ENCODE peak calls at places on chromosomes 2 and 18, in eight cellular contexts. One of them, this sample, is unnamed.

GRCh38 chr2:104125096-104125495 is 728.8 kb upstream of the POU3F3 start:
- DNase-seq in KBM-7: no peak
- DNase-seq in stimulated activated CD4-positive, alpha-beta T cell treated with anti-CD3 and anti-CD28 coated beads, TNF-alpha, amount 100 ng/mL, for 4 hours: no peak
- DNase-seq in posterior vena cava: no peak
- DNase-seq in H54: no peak
- DNase-seq in glomerular endothelial cell: no peak
- DNase-seq in SK-N-SH: no peak
- DNase-seq in GM12878: no peak
- DNase-seq in this sample: no peak

GRCh38 chr2:36246320-36246990 is 109.1 kb upstream of the CRIM1 start:
- DNase-seq in KBM-7: peak; percentile 68
- DNase-seq in stimulated activated CD4-positive, alpha-beta T cell treated with anti-CD3 and anti-CD28 coated beads, TNF-alpha, amount 100 ng/mL, for 4 hours: no peak
- DNase-seq in posterior vena cava: no peak
- DNase-seq in H54: no peak
- DNase-seq in glomerular endothelial cell: no peak
- DNase-seq in SK-N-SH: no peak
- DNase-seq in GM12878: peak; percentile 60
- DNase-seq in this sample: no peak

GRCh38 chr2:218313356-218313755 is 21.1 kb upstream of the TMBIM1 start:
- DNase-seq in KBM-7: no peak
- DNase-seq in stimulated activated CD4-positive, alpha-beta T cell treated with anti-CD3 and anti-CD28 coated beads, TNF-alpha, amount 100 ng/mL, for 4 hours: no peak
- DNase-seq in posterior vena cava: no peak
- DNase-seq in H54: no peak
- DNase-seq in glomerular endothelial cell: no peak
- DNase-seq in SK-N-SH: no peak
- DNase-seq in GM12878: no peak
- DNase-seq in this sample: no peak

GRCh38 chr18:28109781-28110460 is 67.0 kb downstream of the CDH2 start:
- DNase-seq in KBM-7: no peak
- DNase-seq in stimulated activated CD4-positive, alpha-beta T cell treated with anti-CD3 and anti-CD28 coated beads, TNF-alpha, amount 100 ng/mL, for 4 hours: no peak
- DNase-seq in posterior vena cava: no peak
- DNase-seq in H54: no peak
- DNase-seq in glomerular endothelial cell: no peak
- DNase-seq in SK-N-SH: no peak
- DNase-seq in GM12878: no peak
- DNase-seq in this sample: no peak

GRCh38 chr2:98569197-98569793 is 39.0 kb downstream of the COA5 start:
- DNase-seq in KBM-7: peak; percentile 47
- DNase-seq in stimulated activated CD4-positive, alpha-beta T cell treated with anti-CD3 and anti-CD28 coated beads, TNF-alpha, amount 100 ng/mL, for 4 hours: peak; percentile 60
- DNase-seq in posterior vena cava: peak; percentile 88
- DNase-seq in H54: peak; percentile 69
- DNase-seq in glomerular endothelial cell: no peak
- DNase-seq in SK-N-SH: peak; percentile 84
- DNase-seq in GM12878: no peak
- DNase-seq in this sample: peak; percentile 44

GRCh38 chr18:51767293-51767692 is 569.8 kb upstream of the MEX3C start:
- DNase-seq in KBM-7: no peak
- DNase-seq in stimulated activated CD4-positive, alpha-beta T cell treated with anti-CD3 and anti-CD28 coated beads, TNF-alpha, amount 100 ng/mL, for 4 hours: no peak
- DNase-seq in posterior vena cava: no peak
- DNase-seq in H54: no peak
- DNase-seq in glomerular endothelial cell: no peak
- DNase-seq in SK-N-SH: no peak
- DNase-seq in GM12878: no peak
- DNase-seq in this sample: no peak

GRCh38 chr2:182763311-182763912 is 47.4 kb downstream of the DNAJC10 start:
- DNase-seq in KBM-7: peak; percentile 32
- DNase-seq in stimulated activated CD4-positive, alpha-beta T cell treated with anti-CD3 and anti-CD28 coated beads, TNF-alpha, amount 100 ng/mL, for 4 hours: no peak
- DNase-seq in posterior vena cava: no peak
- DNase-seq in H54: no peak
- DNase-seq in glomerular endothelial cell: peak; percentile 12
- DNase-seq in SK-N-SH: peak; percentile 19
- DNase-seq in GM12878: no peak
- DNase-seq in this sample: no peak

GRCh38 chr18:31880186-31880898 is 62.6 kb downstream of the TRAPPC8 start:
- DNase-seq in KBM-7: peak; percentile 19
- DNase-seq in stimulated activated CD4-positive, alpha-beta T cell treated with anti-CD3 and anti-CD28 coated beads, TNF-alpha, amount 100 ng/mL, for 4 hours: no peak
- DNase-seq in posterior vena cava: no peak
- DNase-seq in H54: no peak
- DNase-seq in glomerular endothelial cell: no peak
- DNase-seq in SK-N-SH: no peak
- DNase-seq in GM12878: no peak
- DNase-seq in this sample: no peak

GRCh38 chr2:118254117-118254516 is 165.8 kb downstream of the INSIG2 start:
- DNase-seq in KBM-7: no peak
- DNase-seq in stimulated activated CD4-positive, alpha-beta T cell treated with anti-CD3 and anti-CD28 coated beads, TNF-alpha, amount 100 ng/mL, for 4 hours: no peak
- DNase-seq in posterior vena cava: no peak
- DNase-seq in H54: no peak
- DNase-seq in glomerular endothelial cell: no peak
- DNase-seq in SK-N-SH: no peak
- DNase-seq in GM12878: no peak
- DNase-seq in this sample: no peak

GRCh38 chr2:239552213-239552926 is 151.6 kb upstream of the HDAC4 start:
- DNase-seq in KBM-7: no peak
- DNase-seq in stimulated activated CD4-positive, alpha-beta T cell treated with anti-CD3 and anti-CD28 coated beads, TNF-alpha, amount 100 ng/mL, for 4 hours: no peak
- DNase-seq in posterior vena cava: peak; percentile 31
- DNase-seq in H54: no peak
- DNase-seq in glomerular endothelial cell: no peak
- DNase-seq in SK-N-SH: no peak
- DNase-seq in GM12878: no peak
- DNase-seq in this sample: no peak

GRCh38 chr18:31206787-31207381 is 44.2 kb upstream of the DSC1 start:
- DNase-seq in KBM-7: peak; percentile 90
- DNase-seq in stimulated activated CD4-positive, alpha-beta T cell treated with anti-CD3 and anti-CD28 coated beads, TNF-alpha, amount 100 ng/mL, for 4 hours: no peak
- DNase-seq in posterior vena cava: peak; percentile 80
- DNase-seq in H54: peak; percentile 30
- DNase-seq in glomerular endothelial cell: no peak
- DNase-seq in SK-N-SH: peak; percentile 2
- DNase-seq in GM12878: peak; percentile 47
- DNase-seq in this sample: no peak

GRCh38 chr2:72548081-72548764 is 277.6 kb downstream of the EXOC6B start:
- DNase-seq in KBM-7: no peak
- DNase-seq in stimulated activated CD4-positive, alpha-beta T cell treated with anti-CD3 and anti-CD28 coated beads, TNF-alpha, amount 100 ng/mL, for 4 hours: no peak
- DNase-seq in posterior vena cava: no peak
- DNase-seq in H54: no peak
- DNase-seq in glomerular endothelial cell: peak; percentile 67
- DNase-seq in SK-N-SH: no peak
- DNase-seq in GM12878: no peak
- DNase-seq in this sample: no peak

GRCh38 chr2:134839649-134840048 is 1.2 kb downstream of the ACMSD start:
- DNase-seq in KBM-7: no peak
- DNase-seq in stimulated activated CD4-positive, alpha-beta T cell treated with anti-CD3 and anti-CD28 coated beads, TNF-alpha, amount 100 ng/mL, for 4 hours: no peak
- DNase-seq in posterior vena cava: no peak
- DNase-seq in H54: no peak
- DNase-seq in glomerular endothelial cell: no peak
- DNase-seq in SK-N-SH: no peak
- DNase-seq in GM12878: no peak
- DNase-seq in this sample: no peak

GRCh38 chr2:128636802-128637147 is 318.1 kb upstream of the HS6ST1 start:
- DNase-seq in KBM-7: no peak
- DNase-seq in stimulated activated CD4-positive, alpha-beta T cell treated with anti-CD3 and anti-CD28 coated beads, TNF-alpha, amount 100 ng/mL, for 4 hours: no peak
- DNase-seq in posterior vena cava: no peak
- DNase-seq in H54: no peak
- DNase-seq in glomerular endothelial cell: no peak
- DNase-seq in SK-N-SH: no peak
- DNase-seq in GM12878: no peak
- DNase-seq in this sample: no peak

GRCh38 chr2:31337197-31337596 is 77.3 kb downstream of the XDH start:
- DNase-seq in KBM-7: no peak
- DNase-seq in stimulated activated CD4-positive, alpha-beta T cell treated with anti-CD3 and anti-CD28 coated beads, TNF-alpha, amount 100 ng/mL, for 4 hours: no peak
- DNase-seq in posterior vena cava: no peak
- DNase-seq in H54: no peak
- DNase-seq in glomerular endothelial cell: no peak
- DNase-seq in SK-N-SH: no peak
- DNase-seq in GM12878: no peak
- DNase-seq in this sample: no peak

GRCh38 chr2:50556934-50557575 is 474.9 kb downstream of the NRXN1 start:
- DNase-seq in KBM-7: no peak
- DNase-seq in stimulated activated CD4-positive, alpha-beta T cell treated with anti-CD3 and anti-CD28 coated beads, TNF-alpha, amount 100 ng/mL, for 4 hours: no peak
- DNase-seq in posterior vena cava: no peak
- DNase-seq in H54: no peak
- DNase-seq in glomerular endothelial cell: no peak
- DNase-seq in SK-N-SH: no peak
- DNase-seq in GM12878: no peak
- DNase-seq in this sample: no peak

GRCh38 chr18:3129053-3129864 is 90.5 kb downstream of the MYOM1 start:
- DNase-seq in KBM-7: peak; percentile 87
- DNase-seq in stimulated activated CD4-positive, alpha-beta T cell treated with anti-CD3 and anti-CD28 coated beads, TNF-alpha, amount 100 ng/mL, for 4 hours: peak; percentile 64
- DNase-seq in posterior vena cava: peak; percentile 93
- DNase-seq in H54: peak; percentile 54
- DNase-seq in glomerular endothelial cell: peak; percentile 68
- DNase-seq in SK-N-SH: peak; percentile 84
- DNase-seq in GM12878: no peak
- DNase-seq in this sample: peak; percentile 65

GRCh38 chr2:26849056-26850001 is 1.4 kb downstream of the DPYSL5 start:
- DNase-seq in KBM-7: no peak
- DNase-seq in stimulated activated CD4-positive, alpha-beta T cell treated with anti-CD3 and anti-CD28 coated beads, TNF-alpha, amount 100 ng/mL, for 4 hours: no peak
- DNase-seq in posterior vena cava: no peak
- DNase-seq in H54: no peak
- DNase-seq in glomerular endothelial cell: no peak
- DNase-seq in SK-N-SH: peak; percentile 85
- DNase-seq in GM12878: no peak
- DNase-seq in this sample: no peak

GRCh38 chr18:615773-616172 is 19.0 kb downstream of the CLUL1 start:
- DNase-seq in KBM-7: no peak
- DNase-seq in stimulated activated CD4-positive, alpha-beta T cell treated with anti-CD3 and anti-CD28 coated beads, TNF-alpha, amount 100 ng/mL, for 4 hours: no peak
- DNase-seq in posterior vena cava: no peak
- DNase-seq in H54: no peak
- DNase-seq in glomerular endothelial cell: no peak
- DNase-seq in SK-N-SH: no peak
- DNase-seq in GM12878: no peak
- DNase-seq in this sample: no peak

GRCh38 chr2:221124542-221125235 is 447.4 kb downstream of the EPHA4 start:
- DNase-seq in KBM-7: no peak
- DNase-seq in stimulated activated CD4-positive, alpha-beta T cell treated with anti-CD3 and anti-CD28 coated beads, TNF-alpha, amount 100 ng/mL, for 4 hours: no peak
- DNase-seq in posterior vena cava: no peak
- DNase-seq in H54: peak; percentile 22
- DNase-seq in glomerular endothelial cell: no peak
- DNase-seq in SK-N-SH: no peak
- DNase-seq in GM12878: no peak
- DNase-seq in this sample: no peak

GRCh38 chr2:151916632-151917031 is 88.4 kb upstream of the ARL5A start:
- DNase-seq in KBM-7: no peak
- DNase-seq in stimulated activated CD4-positive, alpha-beta T cell treated with anti-CD3 and anti-CD28 coated beads, TNF-alpha, amount 100 ng/mL, for 4 hours: no peak
- DNase-seq in posterior vena cava: no peak
- DNase-seq in H54: no peak
- DNase-seq in glomerular endothelial cell: no peak
- DNase-seq in SK-N-SH: peak; percentile 33
- DNase-seq in GM12878: no peak
- DNase-seq in this sample: no peak

GRCh38 chr2:26352892-26353291 is 6.3 kb upstream of the ADGRF3 start:
- DNase-seq in KBM-7: no peak
- DNase-seq in stimulated activated CD4-positive, alpha-beta T cell treated with anti-CD3 and anti-CD28 coated beads, TNF-alpha, amount 100 ng/mL, for 4 hours: no peak
- DNase-seq in posterior vena cava: no peak
- DNase-seq in H54: peak; percentile 28
- DNase-seq in glomerular endothelial cell: no peak
- DNase-seq in SK-N-SH: no peak
- DNase-seq in GM12878: no peak
- DNase-seq in this sample: no peak

GRCh38 chr18:50659091-50660003 is 99.5 kb downstream of the MAPK4 start:
- DNase-seq in KBM-7: no peak
- DNase-seq in stimulated activated CD4-positive, alpha-beta T cell treated with anti-CD3 and anti-CD28 coated beads, TNF-alpha, amount 100 ng/mL, for 4 hours: no peak
- DNase-seq in posterior vena cava: no peak
- DNase-seq in H54: peak; percentile 52
- DNase-seq in glomerular endothelial cell: no peak
- DNase-seq in SK-N-SH: no peak
- DNase-seq in GM12878: no peak
- DNase-seq in this sample: no peak

GRCh38 chr2:226932443-226932842 is 96.6 kb downstream of the RHBDD1 start:
- DNase-seq in KBM-7: no peak
- DNase-seq in stimulated activated CD4-positive, alpha-beta T cell treated with anti-CD3 and anti-CD28 coated beads, TNF-alpha, amount 100 ng/mL, for 4 hours: no peak
- DNase-seq in posterior vena cava: no peak
- DNase-seq in H54: no peak
- DNase-seq in glomerular endothelial cell: no peak
- DNase-seq in SK-N-SH: no peak
- DNase-seq in GM12878: no peak
- DNase-seq in this sample: no peak

GRCh38 chr2:36392854-36393253 is 37.3 kb downstream of the CRIM1 start:
- DNase-seq in KBM-7: no peak
- DNase-seq in stimulated activated CD4-positive, alpha-beta T cell treated with anti-CD3 and anti-CD28 coated beads, TNF-alpha, amount 100 ng/mL, for 4 hours: no peak
- DNase-seq in posterior vena cava: no peak
- DNase-seq in H54: no peak
- DNase-seq in glomerular endothelial cell: no peak
- DNase-seq in SK-N-SH: no peak
- DNase-seq in GM12878: no peak
- DNase-seq in this sample: no peak

GRCh38 chr18:21363411-21363810 is 121.4 kb downstream of the GREB1L start:
- DNase-seq in KBM-7: no peak
- DNase-seq in stimulated activated CD4-positive, alpha-beta T cell treated with anti-CD3 and anti-CD28 coated beads, TNF-alpha, amount 100 ng/mL, for 4 hours: no peak
- DNase-seq in posterior vena cava: no peak
- DNase-seq in H54: no peak
- DNase-seq in glomerular endothelial cell: no peak
- DNase-seq in SK-N-SH: no peak
- DNase-seq in GM12878: no peak
- DNase-seq in this sample: no peak

GRCh38 chr2:67797801-67798535 is 264.8 kb downstream of the C1D start:
- DNase-seq in KBM-7: no peak
- DNase-seq in stimulated activated CD4-positive, alpha-beta T cell treated with anti-CD3 and anti-CD28 coated beads, TNF-alpha, amount 100 ng/mL, for 4 hours: no peak
- DNase-seq in posterior vena cava: no peak
- DNase-seq in H54: no peak
- DNase-seq in glomerular endothelial cell: no peak
- DNase-seq in SK-N-SH: no peak
- DNase-seq in GM12878: no peak
- DNase-seq in this sample: no peak

GRCh38 chr2:37885329-37885993 is 39.6 kb upstream of the RMDN2 start:
- DNase-seq in KBM-7: no peak
- DNase-seq in stimulated activated CD4-positive, alpha-beta T cell treated with anti-CD3 and anti-CD28 coated beads, TNF-alpha, amount 100 ng/mL, for 4 hours: no peak
- DNase-seq in posterior vena cava: no peak
- DNase-seq in H54: no peak
- DNase-seq in glomerular endothelial cell: no peak
- DNase-seq in SK-N-SH: no peak
- DNase-seq in GM12878: no peak
- DNase-seq in this sample: no peak

GRCh38 chr18:76480913-76481312 is 14.1 kb downstream of the ZNF516 start:
- DNase-seq in KBM-7: no peak
- DNase-seq in stimulated activated CD4-positive, alpha-beta T cell treated with anti-CD3 and anti-CD28 coated beads, TNF-alpha, amount 100 ng/mL, for 4 hours: no peak
- DNase-seq in posterior vena cava: peak; percentile 18
- DNase-seq in H54: no peak
- DNase-seq in glomerular endothelial cell: no peak
- DNase-seq in SK-N-SH: no peak
- DNase-seq in GM12878: no peak
- DNase-seq in this sample: no peak

GRCh38 chr18:80180778-80181564 is 66.3 kb downstream of the PARD6G start:
- DNase-seq in KBM-7: no peak
- DNase-seq in stimulated activated CD4-positive, alpha-beta T cell treated with anti-CD3 and anti-CD28 coated beads, TNF-alpha, amount 100 ng/mL, for 4 hours: no peak
- DNase-seq in posterior vena cava: no peak
- DNase-seq in H54: no peak
- DNase-seq in glomerular endothelial cell: no peak
- DNase-seq in SK-N-SH: no peak
- DNase-seq in GM12878: no peak
- DNase-seq in this sample: no peak